ENCODE peak calls at places on chromosomes 11 and 22, in five cellular contexts. L, O, S, P and Y are unnamed samples.

GRCh38 chr11:78256962-78257361 is 68.2 kb downstream of the USP35 start:
- DNase-seq in P (no peak), L (no peak), O (peak; percentile 57), S (no peak), Y (no peak)

GRCh38 chr11:120442031-120442430 is 69.5 kb upstream of the GRIK4 start:
- DNase-seq in P (no peak), S (no peak), L (no peak), O (no peak), Y (no peak)

GRCh38 chr11:65292866-65293265 is 21.8 kb upstream of the CDC42EP2 start:
- DNase-seq in P (no peak), L (no peak), S (no peak), O (peak; percentile 42), Y (no peak)

GRCh38 chr22:17120711-17121234 is 387 bp downstream of the TMEM121B start:
- DNase-seq in P (peak; percentile 66), O (no peak), L (no peak), S (no peak), Y (peak; percentile 59)

GRCh38 chr11:67347964-67348749 is 5.2 kb downstream of the POLD4 start:
- DNase-seq in O (no peak), L (no peak), P (no peak), S (peak; percentile 91), Y (no peak)

GRCh38 chr22:39360674-39361413 is 11.1 kb downstream of the SYNGR1 start:
- DNase-seq in O (no peak), S (peak; percentile 52), L (peak; percentile 43), P (no peak), Y (no peak)

GRCh38 chr22:46072981-46073682 is 77.2 kb upstream of the PPARA start:
- DNase-seq in S (no peak), P (no peak), O (peak; percentile 7), L (no peak), Y (no peak)

GRCh38 chr11:111387318-111387863 is 8.3 kb upstream of the POU2AF1 start:
- DNase-seq in P (no peak), L (no peak), S (no peak), O (no peak), Y (no peak)

GRCh38 chr22:47328550-47329243 is 566.2 kb downstream of the TBC1D22A start:
- DNase-seq in O (no peak), P (no peak), S (peak; percentile 2), L (no peak), Y (no peak)

GRCh38 chr11:36540998-36541397 is 26.8 kb upstream of the RAG1 start:
- DNase-seq in S (peak; percentile 77), L (peak; percentile 64), O (peak; percentile 70), P (no peak), Y (no peak)

GRCh38 chr11:27720277-27720830 is 20.1 kb upstream of the BDNF start:
- DNase-seq in L (peak; percentile 80), O (peak; percentile 77), P (peak; percentile 86), S (peak; percentile 68), Y (peak; percentile 88)

GRCh38 chr22:31630331-31631329 is 31.4 kb downstream of the PISD start:
- DNase-seq in L (peak; percentile 90), P (peak; percentile 88), S (peak; percentile 62), O (peak; percentile 89), Y (peak; percentile 64)

GRCh38 chr11:93033093-93033492 is 63.6 kb downstream of the MTNR1B start:
- DNase-seq in P (no peak), S (no peak), L (no peak), O (no peak), Y (no peak)

GRCh38 chr22:23279781-23280180 is 99.5 kb downstream of the BCR start:
- DNase-seq in S (no peak), L (no peak), P (no peak), O (no peak), Y (no peak)

GRCh38 chr11:134516529-134516928 is 104.5 kb upstream of the B3GAT1 start:
- DNase-seq in P (no peak), O (no peak), L (no peak), S (no peak), Y (no peak)

GRCh38 chr22:37211075-37211852 is 1.0 kb downstream of the SSTR3 start:
- DNase-seq in L (no peak), P (no peak), O (no peak), S (no peak), Y (no peak)

GRCh38 chr11:23423119-23423518 is 562.8 kb upstream of the CCDC179 start:
- DNase-seq in L (no peak), P (no peak), S (no peak), O (no peak), Y (no peak)

GRCh38 chr11:1748467-1749019 is 1.9 kb downstream of the IFITM10 start:
- DNase-seq in L (no peak), P (no peak), S (no peak), O (no peak), Y (no peak)

GRCh38 chr22:48239461-48240164 is 1477.2 kb downstream of the TBC1D22A start:
- DNase-seq in L (no peak), P (no peak), S (no peak), O (no peak), Y (peak; percentile 73)

GRCh38 chr11:43574949-43575915 is 105.3 kb upstream of the HSD17B12 start:
- DNase-seq in L (no peak), S (no peak), P (peak; percentile 69), O (peak; percentile 70), Y (no peak)

GRCh38 chr11:120929090-120929489 is 94.8 kb upstream of the TBCEL start:
- DNase-seq in S (no peak), P (no peak), O (no peak), L (no peak), Y (no peak)

GRCh38 chr11:86459682-86460460 is 85.2 kb downstream of the CCDC81 start:
- DNase-seq in P (no peak), O (peak; percentile 51), S (peak; percentile 42), L (peak; percentile 45), Y (no peak)

GRCh38 chr11:124115782-124116616 is 749 bp downstream of the VWA5A start:
- DNase-seq in S (peak; percentile 29), L (peak; percentile 73), P (peak; percentile 53), O (no peak), Y (no peak)

GRCh38 chr11:85098996-85099395 is 528.1 kb downstream of the DLG2 start:
- DNase-seq in O (no peak), S (no peak), L (no peak), P (no peak), Y (no peak)

GRCh38 chr22:23751441-23751996 is 607 bp upstream of the ZNF70 start:
- DNase-seq in L (peak; percentile 60), P (no peak), O (no peak), S (peak; percentile 35), Y (no peak)

GRCh38 chr11:23897453-23898289 is 599.2 kb upstream of the LUZP2 start:
- DNase-seq in L (no peak), S (peak; percentile 82), P (no peak), O (peak; percentile 92), Y (no peak)

GRCh38 chr11:110565690-110566336 is 136.1 kb downstream of the FDX1 start:
- DNase-seq in S (no peak), O (no peak), L (no peak), P (no peak), Y (no peak)

GRCh38 chr22:49826603-49827306 is 918 bp downstream of the BRD1 start:
- DNase-seq in L (no peak), S (peak; percentile 52), O (peak; percentile 47), P (peak; percentile 60), Y (no peak)

GRCh38 chr11:65503606-65503922 is 4.7 kb downstream of the MALAT1 start:
- DNase-seq in L (no peak), S (no peak), P (no peak), O (no peak), Y (no peak)

GRCh38 chr11:120950880-120951279 is 73.0 kb upstream of the TBCEL start:
- DNase-seq in O (no peak), S (no peak), P (no peak), L (no peak), Y (no peak)

GRCh38 chr22:50529416-50530279 is at the start of gene TYMP:
- DNase-seq in S (peak; percentile 47), P (peak; percentile 72), O (peak; percentile 39), L (no peak), Y (no peak)

GRCh38 chr11:65293909-65294381 is 20.7 kb upstream of the CDC42EP2 start:
- DNase-seq in P (no peak), O (peak; percentile 65), L (no peak), S (no peak), Y (no peak)

GRCh38 chr22:42270512-42271190 is at the start of gene TCF20:
- DNase-seq in P (peak; percentile 78), O (peak; percentile 83), S (peak; percentile 80), L (no peak), Y (peak; percentile 71)

GRCh38 chr11:117022526-117022925 is 75.7 kb downstream of the SIK3 start:
- DNase-seq in S (no peak), O (no peak), L (no peak), P (no peak), Y (no peak)

GRCh38 chr11:60504219-60504618 is 11.0 kb upstream of the MS4A13 start:
- DNase-seq in L (no peak), O (no peak), P (no peak), S (peak; percentile 42), Y (no peak)

GRCh38 chr11:13318498-13319295 is 41.1 kb downstream of the BMAL1 start:
- DNase-seq in P (no peak), L (no peak), S (no peak), O (peak; percentile 58), Y (no peak)
- H2BK12ac ChIP-seq in P (no peak overlapping the region), L (no peak overlapping the region), S (no peak overlapping the region), O (no peak overlapping the region), Y (no peak overlapping the region)

GRCh38 chr11:75347781-75348613 is 3.5 kb downstream of the ARRB1 start:
- DNase-seq in O (peak; percentile 98), L (peak; percentile 30), P (no peak), S (no peak), Y (no peak)
- H3K9ac ChIP-seq in O (peak overlapping the region; percentile 36), L (no peak overlapping the region), P (no peak overlapping the region), S (no peak overlapping the region), Y (no peak overlapping the region)

DNA sequence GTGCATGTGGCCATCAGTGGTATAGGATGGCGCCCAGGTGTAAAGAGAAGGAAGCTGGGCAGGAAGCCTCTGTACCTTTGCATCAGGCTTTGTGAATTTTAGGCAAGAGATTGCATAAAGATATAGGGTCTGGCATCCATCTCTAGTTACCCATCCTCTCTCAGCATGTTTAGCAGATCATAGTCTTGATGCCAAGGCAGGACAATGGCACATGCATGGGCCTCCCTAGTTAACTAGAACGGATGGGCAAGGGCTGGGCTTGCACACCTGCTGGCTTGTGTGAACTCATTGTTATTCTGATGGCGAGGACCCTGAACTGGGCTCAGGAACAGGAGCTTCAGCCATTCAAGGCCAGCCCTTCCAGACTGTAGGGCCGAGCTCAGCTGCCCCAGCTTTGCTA is 229.2 kb upstream of the NCAM1 start:
- DNase-seq in P (no peak), O (no peak), L (no peak), S (no peak), Y (no peak)
- H2BK12ac ChIP-seq in P (no peak overlapping the region), O (no peak overlapping the region), L (no peak overlapping the region), S (no peak overlapping the region), Y (no peak overlapping the region)

DNA sequence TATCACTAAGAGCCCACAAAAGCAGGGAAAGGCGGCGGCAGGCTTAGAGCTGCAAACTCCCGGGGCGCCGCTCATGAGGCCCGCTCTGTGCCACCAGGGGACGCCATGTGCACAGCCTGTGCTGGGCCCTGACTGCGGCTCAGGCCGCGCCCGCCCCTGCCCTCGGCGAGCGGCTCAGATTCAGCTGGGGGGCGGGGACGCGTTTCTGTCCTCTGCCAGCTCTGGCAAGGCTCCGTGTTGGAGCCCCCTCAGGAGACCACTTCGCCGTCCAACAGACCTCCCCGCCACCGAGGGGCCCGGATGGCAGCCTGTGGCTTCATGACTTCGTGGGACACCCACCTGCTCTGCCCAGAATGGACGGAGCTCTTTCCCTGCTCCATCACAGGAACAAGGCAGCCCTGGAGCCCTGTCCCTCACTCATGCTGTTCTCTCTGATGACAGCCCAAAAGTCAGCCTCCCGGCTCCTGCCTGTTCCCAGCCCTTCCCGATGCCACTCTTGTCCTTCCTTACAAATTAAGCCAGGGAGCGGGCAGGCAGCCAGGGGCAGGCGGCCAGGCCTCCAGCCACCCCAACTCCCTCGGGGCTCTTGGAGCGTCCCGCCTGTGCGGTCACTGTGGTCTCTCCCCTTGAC is 69.1 kb downstream of the NAT10 start:
- DNase-seq in P (peak; percentile 92), O (peak; percentile 69), S (peak; percentile 84), L (peak; percentile 86), Y (peak; percentile 80)
- H3K9ac ChIP-seq in P (no peak overlapping the region), O (peak overlapping the region; percentile 68), S (no peak overlapping the region), L (no peak overlapping the region), Y (peak overlapping the region; percentile 34)